ENCODE peak calls at places on chromosomes 7 and 10, in five cellular contexts. R is HCT116, S is PC-3, J is GM12878, H is mesendoderm. I is an unnamed sample.
A peak's percentile ranks its signal among the peaks of the same experiment; 100 is the strongest.

GRCh38 chr7:157250605-157251228 is 86.1 kb upstream of the DNAJB6 start:
- DNase-seq in R (peak; percentile 53), S (peak; percentile 82), J (no peak), H (peak; percentile 86), I (peak; percentile 77)

GRCh38 chr7:104980969-104981670 is 32.9 kb upstream of the KMT2E start:
- DNase-seq in R (peak; percentile 54), S (peak; percentile 79), J (no peak), H (peak; percentile 68), I (no peak)

GRCh38 chr10:31897506-31897905 is 31.1 kb downstream of the ARHGAP12 start:
- DNase-seq in R (no peak), S (no peak), J (no peak), H (no peak), I (no peak)

GRCh38 chr7:100573691-100574361 is at the start of gene SAP25:
- DNase-seq in R (no peak), S (no peak), J (no peak), H (no peak), I (no peak)

GRCh38 chr10:114632869-114633715 is 25.0 kb downstream of the ABLIM1 start:
- DNase-seq in R (peak; percentile 59), S (peak; percentile 81), J (no peak), H (peak; percentile 91), I (no peak)

GRCh38 chr7:50793115-50793946 is 10.6 kb upstream of the GRB10 start:
- DNase-seq in R (no peak), S (peak; percentile 61), J (no peak), H (peak; percentile 80), I (no peak)

GRCh38 chr7:129169171-129169643 is 19.2 kb upstream of the SMO start:
- DNase-seq in R (no peak), S (no peak), J (no peak), H (peak; percentile 84), I (no peak)

GRCh38 chr7:125773113-125773800 is 843.6 kb upstream of the POT1 start:
- DNase-seq in R (no peak), S (no peak), J (no peak), H (peak; percentile 8), I (no peak)

GRCh38 chr7:33107136-33108066 is 1.8 kb downstream of the RP9 start:
- DNase-seq in R (no peak), S (peak; percentile 55), J (no peak), H (peak; percentile 84), I (peak; percentile 56)

GRCh38 chr10:36425140-36425797 is 700.1 kb upstream of the ANKRD30A start:
- DNase-seq in R (no peak), S (no peak), J (no peak), H (no peak), I (no peak)

GRCh38 chr7:8436965-8437364 is 3.6 kb downstream of the NXPH1 start:
- DNase-seq in R (peak; percentile 50), S (peak; percentile 69), J (peak; percentile 4), H (peak; percentile 83), I (peak; percentile 87)

DNA sequence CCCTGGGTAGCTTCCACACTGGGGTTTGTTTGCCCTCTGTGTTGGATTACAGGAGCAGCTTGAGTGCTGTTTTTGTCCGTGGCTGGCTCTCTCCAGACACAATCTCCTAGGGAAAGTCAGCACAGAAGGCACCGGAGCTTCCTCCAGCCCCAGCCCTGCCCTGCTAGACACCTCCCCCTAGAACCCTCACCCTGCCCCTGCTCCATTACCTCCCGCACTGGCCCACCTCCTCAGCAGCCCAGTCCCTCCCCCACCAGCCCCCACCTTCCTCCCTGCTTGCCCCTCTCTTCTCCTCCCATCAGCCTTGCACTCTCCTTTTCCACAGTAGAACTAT is 130.5 kb downstream of the ADCY1 start:
- DNase-seq in R (no peak), S (no peak), J (no peak), H (no peak), I (no peak)
- H3K9ac ChIP-seq in R (no peak overlapping the region), S (no peak overlapping the region), J (no peak overlapping the region), H (no peak overlapping the region), I (no peak overlapping the region)

DNA sequence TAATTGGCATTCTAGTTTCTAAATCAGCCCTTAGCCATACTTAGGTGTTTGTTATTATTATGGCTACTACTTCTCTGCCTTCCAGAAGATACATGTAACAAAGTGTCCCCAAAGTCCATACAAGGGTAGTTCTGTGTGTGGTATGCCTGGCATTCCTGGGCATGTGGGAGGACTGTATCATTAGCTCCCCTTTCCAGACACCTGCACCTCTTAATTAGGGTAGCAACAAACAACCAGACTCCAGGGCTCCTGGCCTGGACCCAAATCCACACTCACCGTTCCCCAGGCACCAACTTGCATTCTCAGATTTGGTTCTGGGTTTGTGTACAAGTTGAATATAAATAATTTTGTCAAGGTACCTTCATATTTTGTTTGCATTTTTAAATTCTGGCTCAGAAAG is 15.5 kb upstream of the CALD1 start:
- DNase-seq in R (no peak), S (no peak), J (no peak), H (no peak), I (no peak)
- H3K9ac ChIP-seq in R (no peak overlapping the region), S (no peak overlapping the region), J (no peak overlapping the region), H (no peak overlapping the region), I (no peak overlapping the region)

GRCh38 chr7:121744319-121744718 is 128.6 kb upstream of the PTPRZ1 start:
- DNase-seq in R (no peak), S (no peak), J (no peak), H (no peak), I (no peak)

GRCh38 chr7:121744877-121745276 is 128.1 kb upstream of the PTPRZ1 start:
- DNase-seq in R (no peak), S (no peak), J (no peak), H (no peak), I (no peak)

GRCh38 chr7:121741896-121742295 is 131.1 kb upstream of the PTPRZ1 start:
- DNase-seq in R (no peak), S (no peak), J (no peak), H (no peak), I (no peak)

GRCh38 chr7:121748546-121748945 is 124.4 kb upstream of the PTPRZ1 start:
- DNase-seq in R (no peak), S (no peak), J (no peak), H (no peak), I (no peak)

GRCh38 chr7:121745856-121746255 is 127.1 kb upstream of the PTPRZ1 start:
- DNase-seq in R (no peak), S (no peak), J (no peak), H (no peak), I (no peak)
- H3K9ac ChIP-seq in R (no peak overlapping the region), S (no peak overlapping the region), J (no peak overlapping the region), H (no peak overlapping the region), I (no peak overlapping the region)

DNA sequence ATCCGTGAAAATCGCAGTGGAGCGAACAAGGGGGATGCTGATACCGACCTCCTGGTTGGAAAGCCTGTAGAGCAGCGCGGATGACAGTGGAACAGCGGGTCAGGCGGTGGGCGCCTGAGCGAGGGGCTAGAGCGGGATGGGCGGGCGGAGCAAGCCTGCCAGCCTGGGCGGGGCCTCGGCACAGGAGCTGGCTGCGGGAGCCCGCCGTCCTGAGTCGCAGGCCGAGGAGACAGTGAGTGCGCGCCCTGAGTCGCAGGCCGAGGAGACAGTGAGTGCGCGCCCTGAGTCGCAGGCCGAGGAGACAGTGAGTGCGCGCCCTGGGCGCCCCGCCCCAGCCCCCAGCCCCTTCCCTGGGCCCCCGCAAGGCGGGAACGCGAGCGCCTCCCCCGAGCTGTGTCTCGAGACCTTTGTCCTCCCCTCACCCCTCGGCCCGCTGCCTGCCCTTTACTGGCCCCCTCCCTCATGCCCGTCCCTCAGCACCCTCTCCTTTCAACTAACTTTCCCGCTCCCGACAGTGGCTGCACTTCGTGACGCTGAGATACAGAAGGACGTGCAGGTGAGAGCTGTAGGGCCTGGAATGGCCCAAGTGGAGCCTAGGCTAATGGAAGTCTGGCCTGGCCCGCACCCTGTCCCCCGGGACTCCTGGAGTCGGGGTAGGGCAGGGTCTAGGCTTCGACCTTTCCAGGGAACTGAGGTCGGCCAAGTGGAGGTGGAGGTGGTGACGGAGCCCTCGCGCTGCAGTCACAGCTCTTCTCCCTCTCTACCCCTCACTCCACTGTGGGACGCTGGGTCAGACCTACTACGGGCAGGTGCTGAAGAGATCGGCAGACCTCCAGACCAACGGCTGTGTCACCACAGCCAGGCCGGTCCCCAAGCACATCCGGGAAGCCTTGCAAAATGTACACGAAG is at the start of gene AS3MT:
- DNase-seq in R (no peak), S (peak; percentile 23), J (no peak), H (peak; percentile 80), I (no peak)
- H3K9ac ChIP-seq in R (no peak within 1 kb of the TSS), S (peak within 1 kb of the TSS; percentile 8), J (peak within 1 kb of the TSS; percentile 8), H (peak within 1 kb of the TSS; percentile 56), I (peak within 1 kb of the TSS; percentile 85)

DNA sequence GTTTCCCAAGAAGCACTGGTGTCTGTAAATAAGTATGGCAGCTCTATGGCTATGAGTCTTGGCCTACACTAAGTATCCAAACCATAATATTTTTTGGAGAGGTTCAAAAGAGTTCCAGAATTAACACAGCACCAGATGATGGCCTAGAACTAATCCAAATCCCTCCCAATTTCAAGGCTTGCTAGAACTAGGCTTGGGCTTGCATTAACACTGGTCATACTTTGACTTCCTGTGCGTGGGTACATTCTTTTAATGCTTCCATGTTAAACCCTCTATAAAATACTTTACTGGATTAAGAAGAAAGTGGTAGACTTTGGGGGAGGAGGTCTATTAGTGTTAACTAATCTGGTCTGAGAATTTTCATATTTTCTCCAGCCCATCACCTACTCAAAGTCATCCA is 3.1 kb downstream of the AASS start:
- DNase-seq in R (no peak), S (no peak), J (no peak), H (no peak), I (no peak)
- H3K9ac ChIP-seq in R (no peak overlapping the region), S (no peak overlapping the region), J (no peak overlapping the region), H (no peak overlapping the region), I (no peak overlapping the region)

GRCh38 chr7:45647967-45648670 is 74.0 kb downstream of the ADCY1 start:
- DNase-seq in R (no peak), S (no peak), J (no peak), H (no peak), I (no peak)

GRCh38 chr7:45647426-45647825 is 73.3 kb downstream of the ADCY1 start:
- DNase-seq in R (no peak), S (no peak), J (no peak), H (no peak), I (no peak)

GRCh38 chr7:45646996-45647411 is 72.8 kb downstream of the ADCY1 start:
- DNase-seq in R (no peak), S (no peak), J (no peak), H (no peak), I (no peak)

GRCh38 chr7:45645141-45645969 is 71.2 kb downstream of the ADCY1 start:
- DNase-seq in R (no peak), S (no peak), J (no peak), H (no peak), I (no peak)

DNA sequence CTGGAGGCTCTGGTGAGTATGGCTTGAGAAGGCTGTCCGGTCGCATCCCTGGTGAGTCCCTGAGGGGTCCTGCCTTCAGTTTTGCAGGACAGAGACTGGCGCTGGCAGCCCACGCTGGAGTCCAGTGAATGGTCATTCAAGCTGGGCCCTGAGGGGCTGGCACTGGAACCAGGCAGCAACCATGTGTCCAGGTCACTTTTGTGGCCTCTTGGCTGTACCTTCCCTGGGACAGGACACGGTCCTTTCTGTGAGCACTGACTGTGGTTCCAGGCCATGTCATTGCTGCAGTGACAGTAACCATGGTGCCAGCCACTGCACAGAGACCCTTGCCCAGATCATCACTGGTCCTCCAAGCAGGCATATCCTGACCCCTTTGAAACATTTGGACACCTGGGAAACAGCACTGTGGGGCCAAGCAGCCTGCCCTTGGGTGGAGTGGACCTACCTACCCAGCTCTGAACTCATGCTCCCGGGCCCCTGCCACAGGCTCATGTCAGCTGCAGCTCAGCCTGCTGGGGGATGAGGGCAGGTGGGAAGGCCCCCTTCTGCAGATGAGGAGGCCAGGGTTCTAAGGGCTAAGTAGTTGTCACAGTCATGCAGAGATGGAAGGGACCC is 72.1 kb downstream of the ADCY1 start:
- DNase-seq in R (no peak), S (no peak), J (no peak), H (no peak), I (no peak)
- H3K9ac ChIP-seq in R (no peak overlapping the region), S (no peak overlapping the region), J (no peak overlapping the region), H (no peak overlapping the region), I (no peak overlapping the region)

GRCh38 chr10:71236286-71236685 is 23.9 kb downstream of the UNC5B start:
- DNase-seq in R (no peak), S (no peak), J (no peak), H (peak; percentile 45), I (no peak)
- H3K9ac ChIP-seq in R (no peak overlapping the region), S (no peak overlapping the region), J (no peak overlapping the region), H (peak overlapping the region; percentile 42), I (no peak overlapping the region)